ENCODE peak calls at places on chromosome 9, in eight cellular contexts. Q, E, B, Z, S, N, U and T are unnamed samples.

GRCh38 chr9:127382541-127382940 is 14.4 kb upstream of the SLC2A8 start:
- DNase-seq in E (no peak), B (no peak), U (no peak), Z (no peak), Q (no peak), S (no peak), N (no peak), T (no peak)

GRCh38 chr9:37936965-37937364 is 33.0 kb upstream of the SLC25A51 start:
- DNase-seq in B (peak; percentile 0), Z (no peak), S (peak; percentile 77), N (peak; percentile 90), E (no peak), U (no peak), Q (peak; percentile 65), T (peak; percentile 76)

GRCh38 chr9:100216178-100216787 is 117.2 kb downstream of the INVS start:
- DNase-seq in E (peak; percentile 63), U (no peak), S (peak; percentile 74), N (peak; percentile 45), Z (no peak), Q (peak; percentile 38), B (peak; percentile 44), T (peak; percentile 65)

GRCh38 chr9:91711755-91712591 is 238.1 kb downstream of the ROR2 start:
- DNase-seq in S (peak; percentile 43), U (no peak), Q (no peak), Z (no peak), B (no peak), E (no peak), N (peak; percentile 37), T (no peak)

GRCh38 chr9:28464817-28465216 is 891.5 kb upstream of the C9orf72 start:
- DNase-seq in Q (no peak), U (no peak), S (no peak), E (no peak), N (no peak), Z (no peak), B (no peak), T (no peak)

GRCh38 chr9:114906922-114907571 is 23.3 kb downstream of the TNFSF8 start:
- DNase-seq in B (no peak), N (peak; percentile 61), U (no peak), E (peak; percentile 62), S (peak; percentile 68), Q (no peak), Z (no peak), T (peak; percentile 61)

GRCh38 chr9:108743901-108744371 is 111.8 kb downstream of the ACTL7B start:
- DNase-seq in Z (no peak), E (no peak), B (no peak), Q (no peak), S (no peak), N (no peak), U (no peak), T (no peak)

GRCh38 chr9:33081128-33081851 is 4.8 kb upstream of the SMU1 start:
- DNase-seq in S (peak; percentile 93), Z (no peak), N (peak; percentile 88), Q (peak; percentile 66), E (peak; percentile 71), U (no peak), B (no peak), T (peak; percentile 96)

GRCh38 chr9:119289740-119290139 is 79.5 kb downstream of the BRINP1 start:
- DNase-seq in U (no peak), S (peak; percentile 51), Q (peak; percentile 47), E (peak; percentile 71), N (no peak), B (peak; percentile 18), Z (no peak), T (peak; percentile 37)

GRCh38 chr9:112140936-112141335 is 34.2 kb downstream of the SUSD1 start:
- DNase-seq in Q (no peak), U (no peak), E (no peak), N (peak; percentile 22), B (no peak), Z (no peak), S (no peak), T (no peak)

GRCh38 chr9:89631381-89631780 is 26.6 kb downstream of the GADD45G start:
- DNase-seq in B (peak; percentile 50), U (no peak), N (no peak), Q (no peak), E (no peak), Z (no peak), S (no peak), T (no peak)

GRCh38 chr9:4717815-4718214 is 23.2 kb downstream of the AK3 start:
- DNase-seq in N (no peak), B (no peak), Q (no peak), E (no peak), Z (no peak), S (no peak), U (no peak), T (no peak)

GRCh38 chr9:114280636-114281315 is 42.1 kb upstream of the ORM1 start:
- DNase-seq in S (peak; percentile 34), Z (no peak), U (peak; percentile 27), N (peak; percentile 34), E (no peak), B (no peak), Q (peak; percentile 19), T (peak; percentile 35)

GRCh38 chr9:125747765-125748510 is 765 bp downstream of the PBX3 start:
- DNase-seq in Q (peak; percentile 52), Z (no peak), B (peak; percentile 46), E (peak; percentile 51), U (peak; percentile 63), N (no peak), S (peak; percentile 40), T (peak; percentile 25)

GRCh38 chr9:17653947-17654346 is 75.1 kb downstream of the SH3GL2 start:
- DNase-seq in E (no peak), Z (no peak), U (no peak), S (no peak), Q (no peak), B (no peak), N (no peak), T (no peak)

GRCh38 chr9:129839324-129840023 is 4.2 kb downstream of the USP20 start:
- DNase-seq in S (no peak), Q (no peak), Z (no peak), B (no peak), E (no peak), N (no peak), U (no peak), T (no peak)
- TF ChIP-seq CTCF in S (no peak), Q (no peak), Z (no peak), B (no peak), E (no peak), N (no peak), U (no peak), T (no peak)

GRCh38 chr9:131419029-131419614 is 25.2 kb downstream of the PRRC2B start:
- DNase-seq in N (peak; percentile 66), E (no peak), U (no peak), Z (no peak), Q (no peak), B (no peak), S (no peak), T (no peak)

GRCh38 chr9:131421691-131422090 is 27.8 kb downstream of the PRRC2B start:
- DNase-seq in B (no peak), E (no peak), U (no peak), N (no peak), Z (no peak), Q (no peak), S (no peak), T (no peak)

GRCh38 chr9:131422241-131422792 is 28.4 kb downstream of the PRRC2B start:
- DNase-seq in S (no peak), U (no peak), Q (peak; percentile 33), Z (no peak), E (no peak), N (peak; percentile 12), B (no peak), T (no peak)

GRCh38 chr9:131419716-131420115 is 25.8 kb downstream of the PRRC2B start:
- DNase-seq in Z (no peak), B (no peak), S (no peak), E (no peak), N (no peak), Q (no peak), U (no peak), T (no peak)

GRCh38 chr9:131420913-131421312 is 27.0 kb downstream of the PRRC2B start:
- DNase-seq in E (no peak), Z (no peak), U (peak; percentile 40), N (peak; percentile 60), B (no peak), S (peak; percentile 66), Q (no peak), T (peak; percentile 63)
- TF ChIP-seq CTCF in E (no peak), Z (no peak), U (no peak), N (no peak), B (no peak), S (peak; percentile 45), Q (no peak), T (peak; percentile 54)

DNA sequence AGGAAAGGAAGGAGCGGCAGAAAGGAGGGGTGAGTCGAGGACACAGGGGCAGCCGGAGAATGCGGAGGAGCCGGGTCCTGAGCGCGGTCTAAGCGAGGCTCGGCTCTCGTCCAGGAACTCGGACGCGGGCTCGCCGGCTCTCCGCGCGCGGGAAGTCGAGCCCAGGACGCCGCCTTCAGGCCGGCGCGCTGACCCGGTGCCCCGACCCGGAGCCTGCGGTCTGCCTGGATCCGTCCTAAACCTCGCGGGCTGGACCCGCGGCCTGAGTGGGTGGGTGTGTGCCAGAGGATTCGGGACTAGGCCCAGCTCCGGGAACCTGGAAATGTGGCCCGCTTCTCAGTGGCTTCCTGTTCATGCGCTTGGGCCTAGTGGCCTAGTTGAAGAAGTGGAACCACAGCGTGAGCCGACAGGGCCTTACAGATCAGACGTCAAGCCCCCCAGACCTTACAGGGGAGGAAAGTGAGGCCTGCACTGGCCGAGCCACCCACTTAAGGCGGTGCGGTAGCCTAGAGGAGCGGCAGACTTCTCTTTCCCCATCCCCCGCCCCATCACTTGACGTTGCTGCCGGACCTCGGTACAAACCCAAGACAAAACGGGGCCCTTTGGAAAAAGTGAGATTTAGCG is 1.2 kb downstream of the CDKN2B-AS1 start:
- DNase-seq in E (peak; percentile 64), U (peak; percentile 67), Q (peak; percentile 59), Z (no peak), S (no peak), B (peak; percentile 54), N (peak; percentile 55), T (no peak)
- TF ChIP-seq CTCF in E (no peak), U (no peak), Q (no peak), Z (no peak), S (peak; percentile 44), B (no peak), N (peak; percentile 19), T (no peak)

DNA sequence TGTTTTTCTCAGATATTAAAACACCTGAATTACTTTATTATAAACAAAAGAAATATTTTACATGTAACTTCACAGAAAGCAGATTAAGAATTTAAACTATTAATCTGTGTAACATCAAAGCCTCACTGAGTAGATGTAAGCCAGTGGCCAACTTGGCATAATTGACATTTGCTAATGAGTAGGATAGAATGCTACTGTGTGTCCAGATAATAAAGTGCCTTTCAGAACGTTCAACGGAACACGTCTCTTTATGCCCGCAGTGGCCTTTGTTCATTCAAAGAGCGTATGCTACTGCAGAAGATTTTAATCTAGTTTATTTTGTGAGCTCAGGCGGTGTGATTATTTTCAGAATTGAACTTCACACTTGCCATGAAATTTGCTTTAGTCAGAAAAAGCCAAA is 531.1 kb upstream of the TYRP1 start:
- DNase-seq in S (no peak), N (no peak), Z (no peak), B (no peak), Q (no peak), E (no peak), U (no peak), T (no peak)
- TF ChIP-seq CTCF in S (no peak), N (no peak), Z (no peak), B (no peak), Q (no peak), E (no peak), U (no peak), T (no peak)

GRCh38 chr9:35568196-35568595 is 36.9 kb upstream of the TESK1 start:
- DNase-seq in N (no peak), S (no peak), Q (no peak), E (no peak), B (no peak), Z (no peak), U (no peak), T (no peak)
- TF ChIP-seq CTCF in N (no peak), S (no peak), Q (no peak), E (no peak), B (no peak), Z (no peak), U (no peak), T (no peak)